ENCODE peak calls at places on chromosomes 1 and 21, in six cellular contexts. N is trophoblast cell, T is adrenal gland, K is GM23338, L is prostate gland, Y is HCT116. C is an unnamed sample. For H3K4me1, the result is how much of the 10 kb centered on the place peaks cover.

GRCh38 chr1:44924835-44925464 is 61.4 kb downstream of the EIF2B3 start:
- DNase-seq in N (peak), T (peak), K (peak), L (no peak), Y (peak), C (no peak)

GRCh38 chr1:28512058-28512611 is 6.3 kb downstream of the RCC1 start:
- DNase-seq in N (peak), T (no peak), K (no peak), L (no peak), Y (no peak), C (no peak)

GRCh38 chr1:235783148-235783776 is 83.4 kb downstream of the LYST start:
- DNase-seq in N (peak), T (no peak), K (peak), L (no peak), Y (peak), C (no peak)

GRCh38 chr1:196425513-196425912 is 182.7 kb downstream of the KCNT2 start:
- DNase-seq in N (no peak), T (no peak), K (no peak), L (no peak), Y (no peak), C (no peak)

GRCh38 chr21:39397651-39398385 is 47.8 kb downstream of the LCA5L start:
- DNase-seq in N (no peak), T (no peak), K (no peak), L (no peak), Y (no peak), C (no peak)

GRCh38 chr1:179881642-179882252 is 338 bp upstream of the TOR1AIP1 start:
- DNase-seq in N (peak), T (peak), K (peak), L (peak), Y (peak), C (no peak)

GRCh38 chr21:32131960-32132359 is 146.9 kb downstream of the MIS18A start:
- DNase-seq in N (no peak), T (peak), K (no peak), L (no peak), Y (no peak), C (no peak)

GRCh38 chr1:103198076-103198475 is 89.8 kb upstream of the COL11A1 start:
- DNase-seq in N (no peak), T (no peak), K (no peak), L (no peak), Y (no peak), C (no peak)

GRCh38 chr1:205579711-205580110 is 52.1 kb downstream of the ELK4 start:
- DNase-seq in N (no peak), T (no peak), K (no peak), L (no peak), Y (no peak), C (no peak)

DNA sequence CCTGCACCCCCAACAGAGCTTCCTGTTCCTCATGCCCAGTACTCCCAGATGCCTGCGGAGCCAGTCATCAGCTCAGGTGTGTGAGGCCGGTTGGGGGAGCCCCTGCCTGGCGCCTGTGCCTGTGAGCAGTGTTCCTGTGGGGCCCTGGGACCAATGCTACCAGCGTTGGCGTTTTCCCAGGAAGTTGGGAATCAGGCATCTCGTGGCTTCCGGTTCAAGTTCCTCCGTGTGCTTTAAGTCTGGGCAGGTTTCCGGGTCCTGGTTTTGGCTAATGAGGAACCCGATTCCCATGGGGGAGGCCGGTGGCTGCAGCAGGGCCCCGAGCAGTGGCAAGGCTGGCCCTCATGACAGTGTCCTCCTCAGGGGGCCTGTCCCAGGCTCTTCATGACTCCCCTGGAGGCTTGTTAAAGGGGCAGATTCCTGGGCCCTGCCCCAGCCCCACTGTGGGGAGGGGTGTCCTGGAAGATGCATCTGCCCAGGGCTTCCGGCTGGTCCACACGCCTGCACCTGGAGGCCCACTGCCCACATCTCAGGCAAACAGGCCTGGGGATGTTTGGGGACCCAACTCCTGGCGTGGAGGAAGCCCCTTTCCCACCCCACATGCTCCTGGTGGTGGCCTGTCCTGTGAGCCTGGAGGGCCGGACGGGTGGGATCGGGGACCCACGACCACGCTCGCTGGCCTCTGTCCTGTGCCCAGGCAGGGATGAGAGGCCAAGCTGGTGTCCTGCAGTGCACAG is 26.2 kb downstream of the TP73 start:
- DNase-seq in N (no peak), T (no peak), K (peak), L (no peak), Y (no peak), C (no peak)
- H3K4me3 ChIP-seq in N (no peak), T (no peak), K (no peak), L (no peak), Y (no peak), C (no peak)

DNA sequence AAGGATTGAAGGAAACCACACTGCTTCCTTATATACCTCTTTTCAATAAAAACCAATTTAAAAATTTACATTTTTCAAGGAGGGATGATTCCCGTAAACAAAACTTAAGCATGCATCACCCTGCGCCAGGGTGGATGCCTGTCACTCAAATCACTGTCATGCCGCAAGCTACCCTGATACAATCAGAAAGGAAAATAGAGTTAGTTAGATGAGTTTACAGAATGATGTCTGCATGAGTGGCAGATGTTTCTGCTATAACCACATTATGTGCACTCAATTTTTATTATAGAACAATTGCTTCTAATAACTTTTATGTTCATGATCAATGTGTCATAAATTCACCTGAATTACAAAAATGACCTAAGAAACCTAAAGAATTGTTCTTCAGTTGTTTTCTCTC is 123.4 kb upstream of the ADGRL4 start:
- DNase-seq in N (peak), T (no peak), K (no peak), L (no peak), Y (no peak), C (no peak)
- H3K4me1 ChIP-seq in N (under half), T (under half), K (under half), L (under half), Y (under half), C (under half)

GRCh38 chr1:174218983-174219382 is 59.7 kb downstream of the RABGAP1L start:
- DNase-seq in N (no peak), T (no peak), K (no peak), L (no peak), Y (no peak), C (no peak)
- H3K4me3 ChIP-seq in N (no peak), T (no peak), K (no peak), L (no peak), Y (no peak), C (no peak)

DNA sequence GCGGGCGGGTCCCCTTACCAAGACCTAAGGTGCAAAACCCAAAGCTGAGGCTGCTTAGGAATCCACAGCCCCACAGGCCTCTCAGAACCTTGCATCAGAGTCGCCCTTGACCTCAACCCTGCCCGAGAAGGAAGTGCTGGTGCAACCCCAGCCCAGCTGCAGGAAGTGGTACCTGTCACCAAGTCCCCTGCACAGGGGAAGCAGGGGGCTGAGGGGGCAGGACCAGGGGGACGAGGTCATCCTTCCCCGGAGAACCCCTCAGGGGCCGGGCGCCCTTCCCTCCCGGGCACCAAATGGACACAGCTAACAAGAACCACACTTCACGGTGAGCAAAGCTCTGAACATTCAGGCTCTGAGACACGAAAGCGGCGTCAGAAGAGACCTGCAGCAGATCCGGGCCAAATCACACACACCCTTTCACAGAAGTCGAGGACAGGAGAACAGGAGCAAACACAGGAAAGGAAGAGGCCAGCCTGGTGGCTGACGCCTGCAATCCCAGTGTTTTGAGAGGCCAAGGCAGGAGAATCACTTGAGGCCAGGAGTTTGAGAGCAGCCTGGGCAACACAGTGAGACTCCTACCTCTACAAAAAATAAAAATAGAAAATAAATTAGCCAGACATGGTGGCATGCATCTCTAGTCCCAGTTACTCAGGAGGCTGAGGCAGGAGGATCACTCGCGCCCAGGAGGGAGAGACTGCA is 6.4 kb downstream of the ITGB2 start:
- DNase-seq in N (no peak), T (peak), K (no peak), L (no peak), Y (no peak), C (no peak)
- H3K4me1 ChIP-seq in N (under half), T (under half), K (under half), L (under half), Y (under half), C (under half)

GRCh38 chr21:28537371-28538079 is 455.2 kb downstream of the LTN1 start:
- DNase-seq in N (no peak), T (no peak), K (no peak), L (no peak), Y (no peak), C (no peak)
- H3K4me3 ChIP-seq in N (no peak), T (no peak), K (no peak), L (no peak), Y (no peak), C (no peak)

GRCh38 chr1:228084797-228085196 is 2.3 kb downstream of the ARF1 start:
- DNase-seq in N (no peak), T (no peak), K (no peak), L (no peak), Y (no peak), C (no peak)
- H3K4me1 ChIP-seq in N (half or more), T (half or more), K (under half), L (half or more), Y (half or more), C (half or more)

GRCh38 chr1:50426702-50427085 is 3.5 kb upstream of the DMRTA2 start:
- DNase-seq in N (no peak), T (no peak), K (peak), L (no peak), Y (no peak), C (no peak)
- H3K4me3 ChIP-seq in N (no peak), T (no peak), K (peak), L (no peak), Y (no peak), C (no peak)

C was measured in heart left ventricle.